ENCODE peak calls at places on chromosomes 12 and 14, in six cellular contexts. J is nephron progenitor cell; R is GM23338; H is ELF-1; O is stimulated activated CD4-positive, alpha-beta T cell treated with anti-CD3 and anti-CD28 coated beads, Interleukin-1b, Interleukin-23, amount 100 ng/mL, for 48 hours; A is stimulated activated effector memory CD8-positive, alpha-beta T cell treated with anti-CD3 and anti-CD28 coated beads, Interleukin-12 subunit alpha, Interleukin-12 subunit beta, amount 100 ng/mL, for 72 hours. W is an unnamed sample.

GRCh38 chr14:22007278-22008097 is 333.9 kb upstream of the OR4E1 start:
- DNase-seq in R (no peak), A (no peak), J (no peak), H (no peak), O (peak), W (no peak)

GRCh38 chr12:19483727-19484126 is 44.4 kb downstream of the AEBP2 start:
- DNase-seq in O (no peak), J (no peak), H (no peak), R (no peak), A (no peak), W (peak)

GRCh38 chr14:101453225-101453624 is 108.1 kb upstream of the DIO3 start:
- DNase-seq in O (no peak), J (no peak), R (no peak), A (no peak), H (no peak), W (no peak)

GRCh38 chr12:105562727-105563072 is 232.2 kb downstream of the C12orf75 start:
- DNase-seq in R (no peak), O (no peak), H (peak), J (no peak), A (no peak), W (no peak)

GRCh38 chr12:65389436-65389835 is 111.0 kb downstream of the MSRB3 start:
- DNase-seq in A (no peak), H (no peak), O (no peak), J (no peak), R (no peak), W (no peak)

GRCh38 chr12:75908961-75909699 is 122.4 kb downstream of the PHLDA1 start:
- DNase-seq in J (no peak), O (no peak), R (no peak), H (peak), A (no peak), W (peak)

GRCh38 chr12:108371801-108372344 is 32.8 kb upstream of the CMKLR1 start:
- DNase-seq in O (no peak), R (no peak), J (no peak), H (no peak), A (no peak), W (peak)

GRCh38 chr14:85444685-85445084 is 85.3 kb upstream of the FLRT2 start:
- DNase-seq in J (peak), O (no peak), A (no peak), H (no peak), R (no peak), W (peak)

GRCh38 chr12:42119085-42119633 is 25.5 kb downstream of the GXYLT1 start:
- DNase-seq in H (no peak), R (no peak), J (no peak), O (no peak), A (no peak), W (peak)

GRCh38 chr14:58078471-58078870 is 73.5 kb downstream of the ARMH4 start:
- DNase-seq in A (no peak), O (no peak), J (no peak), H (no peak), R (no peak), W (peak)

GRCh38 chr12:63308701-63309100 is 157.7 kb upstream of the AVPR1A start:
- DNase-seq in J (no peak), H (no peak), R (no peak), A (no peak), O (no peak), W (no peak)

GRCh38 chr14:32847867-32848266 is 90.8 kb upstream of the NPAS3 start:
- DNase-seq in J (no peak), H (no peak), A (no peak), O (no peak), R (no peak), W (no peak)

GRCh38 chr12:54306925-54307731 is 6.3 kb upstream of the NFE2 start:
- DNase-seq in O (no peak), H (no peak), A (peak), J (no peak), R (peak), W (peak)

GRCh38 chr12:115871714-115872113 is 405.8 kb downstream of the MED13L start:
- DNase-seq in R (peak), H (peak), A (no peak), J (peak), O (no peak), W (peak)

GRCh38 chr12:72075401-72075800 is 136.8 kb downstream of the TPH2 start:
- DNase-seq in O (no peak), R (no peak), J (no peak), H (no peak), A (no peak), W (no peak)